ENCODE peak calls at places on chromosome 21, in six cellular contexts. I, R, W, C, Z and U are unnamed samples.
A peak's percentile ranks its signal among the peaks of the same experiment; 100 is the strongest.

GRCh38 chr21:15823486-15824150 is 93.8 kb downstream of the USP25 start:
- DNase-seq in I (no peak), R (no peak), W (no peak), C (no peak), Z (no peak), U (no peak)

GRCh38 chr21:28754127-28754611 is 238.5 kb downstream of the LTN1 start:
- DNase-seq in I (peak; percentile 44), R (no peak), W (peak; percentile 82), C (no peak), Z (peak; percentile 31), U (peak; percentile 38)

GRCh38 chr21:42384999-42385398 is 10.9 kb downstream of the TMPRSS3 start:
- DNase-seq in I (no peak), R (no peak), W (no peak), C (peak; percentile 8), Z (no peak), U (no peak)

GRCh38 chr21:15054606-15055239 is 10.1 kb downstream of the NRIP1 start:
- DNase-seq in I (no peak), R (no peak), W (no peak), C (no peak), Z (peak; percentile 36), U (no peak)

GRCh38 chr21:39908265-39908923 is 41.2 kb downstream of the PCP4 start:
- DNase-seq in I (no peak), R (no peak), W (no peak), C (no peak), Z (no peak), U (no peak)

GRCh38 chr21:31363720-31364119 is 19.7 kb upstream of the TIAM1 start:
- DNase-seq in I (no peak), R (no peak), W (no peak), C (no peak), Z (no peak), U (no peak)

GRCh38 chr21:16037386-16037785 is 307.6 kb downstream of the USP25 start:
- DNase-seq in I (no peak), R (no peak), W (no peak), C (no peak), Z (no peak), U (no peak)

GRCh38 chr21:25506887-25507286 is 100.4 kb downstream of the MRPL39 start:
- DNase-seq in I (no peak), R (no peak), W (no peak), C (no peak), Z (no peak), U (no peak)

GRCh38 chr21:27045281-27045985 is 78.5 kb upstream of the ADAMTS5 start:
- DNase-seq in I (no peak), R (no peak), W (no peak), C (no peak), Z (no peak), U (peak; percentile 27)

GRCh38 chr21:31184462-31184861 is 146.2 kb upstream of the KRTAP19-8 start:
- DNase-seq in I (no peak), R (no peak), W (no peak), C (no peak), Z (no peak), U (no peak)

GRCh38 chr21:43305811-43306311 is 121.1 kb downstream of the SIK1 start:
- DNase-seq in I (peak; percentile 38), R (no peak), W (no peak), C (no peak), Z (no peak), U (no peak)

GRCh38 chr21:42286416-42286815 is 28.8 kb downstream of the TFF3 start:
- DNase-seq in I (no peak), R (no peak), W (no peak), C (no peak), Z (no peak), U (no peak)

GRCh38 chr21:31459457-31459856 is 115.4 kb upstream of the TIAM1 start:
- DNase-seq in I (no peak), R (peak; percentile 27), W (no peak), C (no peak), Z (no peak), U (no peak)

GRCh38 chr21:41703857-41704501 is 62.9 kb downstream of the RIPK4 start:
- DNase-seq in I (no peak), R (no peak), W (no peak), C (no peak), Z (peak; percentile 87), U (no peak)

GRCh38 chr21:26115346-26115745 is 55.2 kb downstream of the APP start:
- DNase-seq in I (no peak), R (no peak), W (no peak), C (no peak), Z (no peak), U (no peak)

GRCh38 chr21:28856588-28857250 is 136.0 kb downstream of the LTN1 start:
- DNase-seq in I (no peak), R (no peak), W (no peak), C (no peak), Z (no peak), U (no peak)

GRCh38 chr21:41135715-41136114 is 32.2 kb upstream of the BACE2 start:
- DNase-seq in I (no peak), R (no peak), W (no peak), C (no peak), Z (no peak), U (no peak)

GRCh38 chr21:26964379-26964778 is 2.5 kb downstream of the ADAMTS5 start:
- DNase-seq in I (peak; percentile 84), R (no peak), W (peak; percentile 57), C (no peak), Z (no peak), U (peak; percentile 86)

GRCh38 chr21:38908537-38908936 is 102.8 kb downstream of the ETS2 start:
- DNase-seq in I (no peak), R (no peak), W (no peak), C (no peak), Z (no peak), U (no peak)

GRCh38 chr21:33360281-33360680 is 35.5 kb downstream of the IFNAR1 start:
- DNase-seq in I (no peak), R (no peak), W (no peak), C (no peak), Z (no peak), U (no peak)

GRCh38 chr21:29938968-29939858 is 583 bp downstream of the GRIK1 start:
- DNase-seq in I (no peak), R (no peak), W (no peak), C (no peak), Z (no peak), U (no peak)

GRCh38 chr21:39159342-39160063 is 23.7 kb downstream of the PSMG1 start:
- DNase-seq in I (no peak), R (no peak), W (no peak), C (no peak), Z (no peak), U (no peak)

GRCh38 chr21:32456497-32456918 is 44.0 kb downstream of the EVA1C start:
- DNase-seq in I (peak; percentile 64), R (no peak), W (no peak), C (peak; percentile 43), Z (peak; percentile 24), U (peak; percentile 90)

GRCh38 chr21:15289246-15289645 is 224.4 kb upstream of the NRIP1 start:
- DNase-seq in I (no peak), R (no peak), W (no peak), C (no peak), Z (no peak), U (no peak)

GRCh38 chr21:43645414-43645891 is 13.8 kb downstream of the HSF2BP start:
- DNase-seq in I (no peak), R (no peak), W (peak; percentile 63), C (peak; percentile 67), Z (peak; percentile 64), U (peak; percentile 57)

GRCh38 chr21:22791986-22792560 is 1793.9 kb downstream of the NCAM2 start:
- DNase-seq in I (no peak), R (no peak), W (no peak), C (peak; percentile 34), Z (peak; percentile 9), U (no peak)

GRCh38 chr21:39559511-39559910 is 53.2 kb upstream of the B3GALT5 start:
- DNase-seq in I (no peak), R (no peak), W (no peak), C (no peak), Z (no peak), U (no peak)

GRCh38 chr21:35528109-35529042 is 479.3 kb upstream of the RUNX1 start:
- DNase-seq in I (peak; percentile 45), R (no peak), W (peak; percentile 20), C (peak; percentile 9), Z (no peak), U (no peak)
- H3K4me3 ChIP-seq in I (peak overlapping the region; percentile 28), R (no peak overlapping the region), W (peak overlapping the region; percentile 33), C (peak overlapping the region; percentile 36), Z (no peak overlapping the region), U (peak overlapping the region; percentile 23)

DNA sequence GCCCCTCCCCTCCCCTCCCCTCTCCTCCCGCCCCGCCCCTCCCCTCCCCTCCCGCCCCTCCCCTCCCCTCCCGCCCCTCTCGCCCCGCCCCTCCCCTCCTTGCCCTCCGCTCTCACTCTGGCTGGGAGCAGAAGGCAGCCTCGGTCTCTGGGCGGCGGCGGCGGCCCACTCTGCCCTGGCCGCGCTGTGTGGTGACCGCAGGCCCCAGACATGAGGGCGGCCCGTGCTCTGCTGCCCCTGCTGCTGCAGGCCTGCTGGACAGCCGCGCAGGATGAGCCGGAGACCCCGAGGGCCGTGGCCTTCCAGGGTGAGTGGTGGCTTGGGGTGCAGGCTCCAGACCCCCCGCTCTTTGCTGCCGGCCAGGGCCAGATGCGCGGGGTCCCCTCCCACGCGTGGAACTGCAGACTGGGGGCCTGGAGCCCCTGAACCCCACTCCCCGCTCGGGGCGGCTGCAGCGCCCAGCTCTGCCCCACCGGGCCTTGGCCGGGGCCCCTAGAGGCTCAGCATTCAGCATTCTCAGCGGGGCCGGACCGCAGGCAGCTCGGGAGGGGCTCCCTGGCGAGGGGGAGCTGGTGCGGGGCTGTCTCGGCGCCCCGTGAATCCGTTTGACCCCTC is at the start of gene COL6A1:
- DNase-seq in I (peak; percentile 84), R (no peak), W (peak; percentile 80), C (peak; percentile 64), Z (peak; percentile 48), U (peak; percentile 80)
- TF ChIP-seq POLR2A in I (peak; percentile 66), R (peak; percentile 76), W (no peak), C (no peak), Z (peak; percentile 37), U (peak; percentile 45)

GRCh38 chr21:44706026-44706705 is 5.2 kb downstream of the TSPEAR start:
- DNase-seq in I (peak; percentile 11), R (no peak), W (no peak), C (no peak), Z (no peak), U (peak; percentile 5)
- H3K4me3 ChIP-seq in I (no peak overlapping the region), R (no peak overlapping the region), W (no peak overlapping the region), C (no peak overlapping the region), Z (no peak overlapping the region), U (no peak overlapping the region)

DNA sequence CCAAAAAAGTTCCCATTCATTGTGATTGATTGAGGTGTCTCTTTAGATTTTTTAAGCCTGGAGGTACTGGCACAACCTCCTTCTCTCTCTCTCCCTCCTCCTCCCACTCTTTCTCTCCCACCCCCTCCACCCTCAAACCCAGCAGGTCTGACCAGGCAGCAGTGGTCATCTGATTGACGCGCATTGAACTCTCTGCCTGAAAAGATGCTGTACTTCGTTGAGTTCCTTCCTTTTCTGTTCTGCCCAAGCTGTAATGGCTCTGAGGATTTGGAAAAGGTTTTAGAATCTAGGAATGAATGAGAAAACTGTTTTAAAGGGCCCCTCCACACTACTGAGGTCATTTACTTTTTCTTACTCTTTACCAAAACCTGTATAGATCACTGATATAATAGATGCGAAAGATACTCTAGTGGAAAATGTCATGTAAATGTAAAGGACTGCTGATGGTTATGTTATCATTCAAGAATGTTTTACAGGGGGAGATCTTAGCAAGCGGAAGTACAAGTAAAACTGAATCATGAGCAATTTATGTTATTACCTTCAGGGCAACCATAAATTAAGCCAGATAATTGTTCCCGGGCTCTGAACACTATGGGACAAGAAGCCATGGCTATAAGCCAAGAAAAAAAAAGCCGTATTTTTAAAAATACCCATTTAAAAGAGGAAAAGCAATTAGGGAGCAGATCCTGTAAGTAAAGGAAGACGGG is 25.2 kb upstream of the DYRK1A start:
- DNase-seq in I (no peak), R (no peak), W (no peak), C (no peak), Z (no peak), U (no peak)
- TF ChIP-seq POLR2A in I (no peak), R (no peak), W (no peak), C (no peak), Z (no peak), U (no peak)